ENCODE peak calls at places on chromosomes 1 and 21, in four cellular contexts. L, N, K and C are unnamed samples.

GRCh38 chr1:156677616-156678596 is 699 bp upstream of the NES start:
- DNase-seq in L (peak), N (no peak), K (peak), C (peak)

GRCh38 chr1:201126832-201127754 is at the start of gene ASCL5:
- DNase-seq in L (no peak), N (no peak), K (peak), C (peak)

GRCh38 chr1:39453603-39454002 is 37.8 kb upstream of the BMP8A start:
- DNase-seq in L (no peak), N (no peak), K (no peak), C (no peak)

GRCh38 chr1:43388021-43388575 is 1.5 kb downstream of the MED8 start:
- DNase-seq in L (no peak), N (no peak), K (no peak), C (no peak)

GRCh38 chr1:151613275-151613867 is 1.5 kb downstream of the SNX27 start:
- DNase-seq in L (no peak), N (no peak), K (no peak), C (no peak)

GRCh38 chr1:247548092-247548491 is 842 bp upstream of the GCSAML start:
- DNase-seq in L (no peak), N (no peak), K (no peak), C (no peak)

GRCh38 chr1:234893725-234894630 is 234.7 kb downstream of the TOMM20 start:
- DNase-seq in L (no peak), N (peak), K (no peak), C (no peak)

GRCh38 chr1:44571712-44572571 is 102.3 kb downstream of the TMEM53 start:
- DNase-seq in L (no peak), N (peak), K (no peak), C (no peak)

GRCh38 chr1:158149175-158149574 is 31.5 kb upstream of the CD1D start:
- DNase-seq in L (no peak), N (no peak), K (no peak), C (no peak)

GRCh38 chr1:237677979-237678378 is 212.7 kb downstream of the ZP4 start:
- DNase-seq in L (no peak), N (no peak), K (peak), C (no peak)

GRCh38 chr1:172322219-172323061 is 98.0 kb upstream of the C1orf105 start:
- DNase-seq in L (no peak), N (no peak), K (peak), C (no peak)

GRCh38 chr1:87052400-87052799 is 138.0 kb downstream of the HS2ST1 start:
- DNase-seq in L (no peak), N (no peak), K (no peak), C (no peak)

GRCh38 chr1:221856188-221857093 is 114.6 kb upstream of the DUSP10 start:
- DNase-seq in L (no peak), N (no peak), K (no peak), C (no peak)

GRCh38 chr1:55250399-55251075 is 35.4 kb upstream of the USP24 start:
- DNase-seq in L (no peak), N (no peak), K (no peak), C (no peak)

GRCh38 chr1:94863919-94864318 is 43.8 kb downstream of the SLC44A3 start:
- DNase-seq in L (no peak), N (no peak), K (peak), C (no peak)

GRCh38 chr1:3023994-3024393 is 2.7 kb downstream of the ACTRT2 start:
- DNase-seq in L (no peak), N (no peak), K (no peak), C (no peak)

GRCh38 chr1:53835491-53835890 is 2.6 kb downstream of the NDC1 start:
- DNase-seq in L (no peak), N (no peak), K (no peak), C (no peak)

GRCh38 chr1:202806845-202807366 is 1.3 kb downstream of the KDM5B start:
- DNase-seq in L (peak), N (peak), K (peak), C (peak)

GRCh38 chr1:37622131-37622530 is 12.6 kb downstream of the RSPO1 start:
- DNase-seq in L (no peak), N (no peak), K (no peak), C (peak)

GRCh38 chr21:44381874-44382273 is 28.5 kb downstream of the TRPM2 start:
- DNase-seq in L (no peak), N (no peak), K (no peak), C (no peak)

GRCh38 chr1:42463906-42464305 is 820 bp downstream of the CCDC30 start:
- DNase-seq in L (no peak), N (no peak), K (no peak), C (no peak)

GRCh38 chr1:160981584-160982411 is 27.2 kb upstream of the ITLN2 start:
- DNase-seq in L (no peak), N (no peak), K (no peak), C (peak)

GRCh38 chr1:5161372-5161771 is 507.0 kb downstream of the AJAP1 start:
- DNase-seq in L (no peak), N (no peak), K (peak), C (no peak)